ENCODE peak calls at places on chromosomes 13 and 19, in ten cellular contexts. W, K, I, J, T, P, S, F, L and R are unnamed samples.

GRCh38 chr19:41776700-41777099 is 19.7 kb upstream of the CEACAM3 start:
- DNase-seq in W (no peak), K (no peak), I (no peak), J (no peak), T (no peak), P (no peak), S (no peak), F (no peak), L (no peak), R (no peak)

GRCh38 chr19:29662604-29663404 is 2.5 kb upstream of the PLEKHF1 start:
- DNase-seq in W (peak), K (peak), I (peak), J (peak), T (peak), P (no peak), S (peak), F (peak), L (peak), R (no peak)

GRCh38 chr19:44745386-44745831 is 3.1 kb upstream of the BCL3 start:
- DNase-seq in W (peak), K (peak), I (peak), J (no peak), T (peak), P (peak), S (peak), F (peak), L (peak), R (no peak)

GRCh38 chr19:17001603-17002183 is 24.9 kb downstream of the CPAMD8 start:
- DNase-seq in W (no peak), K (no peak), I (no peak), J (no peak), T (no peak), P (no peak), S (no peak), F (no peak), L (peak), R (peak)

GRCh38 chr19:35292421-35292820 is 460 bp downstream of the MAG start:
- DNase-seq in W (no peak), K (no peak), I (no peak), J (no peak), T (no peak), P (no peak), S (no peak), F (no peak), L (no peak), R (no peak)

GRCh38 chr13:20190481-20191310 is 2.0 kb downstream of the GJB2 start:
- DNase-seq in W (no peak), K (no peak), I (no peak), J (no peak), T (no peak), P (no peak), S (no peak), F (no peak), L (no peak), R (no peak)

GRCh38 chr19:7288131-7288530 is 6.1 kb downstream of the INSR start:
- DNase-seq in W (no peak), K (no peak), I (no peak), J (no peak), T (no peak), P (no peak), S (no peak), F (no peak), L (no peak), R (no peak)

GRCh38 chr13:26300140-26300539 is 46.2 kb downstream of the CDK8 start:
- DNase-seq in W (no peak), K (no peak), I (no peak), J (peak), T (no peak), P (no peak), S (peak), F (no peak), L (no peak), R (peak)

GRCh38 chr13:79782541-79783216 is 301.7 kb downstream of the NDFIP2 start:
- DNase-seq in W (no peak), K (no peak), I (peak), J (peak), T (no peak), P (peak), S (no peak), F (no peak), L (peak), R (no peak)

GRCh38 chr19:16370671-16371391 is 46.2 kb downstream of the KLF2 start:
- DNase-seq in W (no peak), K (no peak), I (no peak), J (no peak), T (no peak), P (peak), S (no peak), F (no peak), L (peak), R (no peak)

GRCh38 chr19:4966591-4966990 is 2.3 kb upstream of the KDM4B start:
- DNase-seq in W (no peak), K (no peak), I (no peak), J (no peak), T (no peak), P (no peak), S (no peak), F (no peak), L (no peak), R (no peak)

GRCh38 chr13:94128430-94128829 is 351.1 kb downstream of the DCT start:
- DNase-seq in W (no peak), K (peak), I (no peak), J (no peak), T (peak), P (no peak), S (no peak), F (peak), L (no peak), R (no peak)

GRCh38 chr13:39379667-39380655 is 223.0 kb downstream of the LHFPL6 start:
- DNase-seq in W (no peak), K (no peak), I (no peak), J (no peak), T (no peak), P (no peak), S (no peak), F (no peak), L (no peak), R (no peak)

GRCh38 chr13:77904031-77904430 is 14.6 kb downstream of the EDNRB start:
- DNase-seq in W (no peak), K (no peak), I (no peak), J (no peak), T (no peak), P (no peak), S (no peak), F (no peak), L (no peak), R (no peak)

GRCh38 chr13:35468195-35468594 is 8.3 kb downstream of the MAB21L1 start:
- DNase-seq in W (no peak), K (no peak), I (no peak), J (no peak), T (no peak), P (no peak), S (no peak), F (no peak), L (no peak), R (no peak)

GRCh38 chr13:110647365-110647737 is 32.0 kb downstream of the NAXD start:
- DNase-seq in W (no peak), K (no peak), I (no peak), J (no peak), T (no peak), P (no peak), S (no peak), F (no peak), L (no peak), R (no peak)

GRCh38 chr13:32582991-32583390 is 3.3 kb upstream of the PDS5B start:
- DNase-seq in W (no peak), K (no peak), I (no peak), J (no peak), T (no peak), P (no peak), S (no peak), F (no peak), L (no peak), R (no peak)

GRCh38 chr13:32586022-32586900 is at the start of gene PDS5B:
- DNase-seq in W (peak), K (peak), I (peak), J (peak), T (peak), P (peak), S (peak), F (peak), L (peak), R (peak)

GRCh38 chr13:32585625-32586021 is 629 bp upstream of the PDS5B start:
- DNase-seq in W (no peak), K (no peak), I (no peak), J (no peak), T (no peak), P (no peak), S (peak), F (no peak), L (no peak), R (peak)

GRCh38 chr13:32587774-32588165 is 1.5 kb downstream of the PDS5B start:
- DNase-seq in W (no peak), K (no peak), I (no peak), J (peak), T (no peak), P (no peak), S (no peak), F (no peak), L (no peak), R (peak)

DNA sequence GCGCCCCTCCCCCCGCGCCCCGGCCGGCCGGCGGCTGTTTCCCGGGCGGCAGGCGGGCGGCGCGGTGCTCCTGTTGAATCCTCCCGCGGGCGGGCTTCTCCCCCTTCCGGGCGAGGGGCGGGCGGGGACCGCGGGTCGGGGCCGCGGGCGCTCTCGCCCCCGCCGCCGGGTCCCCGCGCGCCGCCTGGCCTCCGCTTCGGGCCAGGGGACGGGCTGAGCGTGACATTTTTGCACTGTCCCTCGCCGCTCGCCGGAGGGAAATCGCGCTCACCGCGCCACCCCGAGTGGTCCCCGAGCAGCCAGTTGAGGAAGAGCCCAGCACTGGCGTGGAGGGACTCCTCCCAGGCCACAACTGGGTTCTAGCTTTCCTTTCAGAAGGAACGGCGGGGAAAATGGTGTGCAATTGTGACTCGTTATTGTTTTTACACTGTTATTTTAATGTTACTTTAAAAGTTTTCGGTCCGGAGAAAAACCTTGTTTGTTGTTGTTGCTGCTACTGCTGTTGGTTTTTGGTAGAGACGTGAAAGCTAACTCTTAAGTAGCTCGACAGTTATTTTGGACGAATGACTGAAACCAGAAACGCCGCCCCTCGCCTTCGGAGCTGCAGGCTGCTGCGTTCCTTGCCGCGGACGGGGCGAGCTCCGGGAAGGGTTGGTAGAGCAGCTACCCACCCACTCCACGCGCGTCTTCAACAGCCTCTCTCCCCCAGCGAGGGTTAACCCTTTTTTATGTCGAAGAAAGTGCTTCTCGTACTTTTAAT is 942 bp downstream of the PDS5B start:
- DNase-seq in W (peak), K (peak), I (peak), J (peak), T (peak), P (peak), S (peak), F (peak), L (peak), R (peak)
- TF ChIP-seq CTCF in W (no peak), K (no peak), I (no peak), J (no peak), T (peak), P (peak), S (peak), F (no peak), L (no peak), R (no peak)

DNA sequence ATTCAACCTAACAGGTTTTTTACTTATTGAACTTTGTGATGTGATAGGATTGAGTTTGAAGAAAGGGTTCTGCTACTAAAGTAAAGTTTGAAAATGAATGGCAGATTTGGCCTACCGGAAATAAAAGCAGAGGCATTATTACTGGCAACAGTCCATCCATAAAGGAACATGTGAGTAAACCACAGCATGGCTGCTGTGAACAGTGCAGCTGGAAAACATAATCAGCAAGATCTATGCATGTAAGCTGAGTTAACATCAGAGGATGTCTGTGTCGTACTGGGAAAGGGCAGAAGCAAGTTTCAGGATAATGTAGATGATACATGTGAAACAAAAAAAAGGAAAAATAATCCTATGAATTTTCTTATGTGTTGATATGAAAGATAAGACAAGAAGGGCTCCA is 87.6 kb downstream of the CYSLTR2 start:
- DNase-seq in W (no peak), K (no peak), I (no peak), J (peak), T (no peak), P (no peak), S (no peak), F (no peak), L (no peak), R (no peak)
- TF ChIP-seq POLR2A in W (no peak), K (no peak), I (no peak), J (no peak), T (no peak), P (no peak), S (no peak), F (no peak), L (no peak), R (no peak)

GRCh38 chr13:49099513-49099877 is 120.6 kb upstream of the MLNR start:
- DNase-seq in W (no peak), K (no peak), I (no peak), J (no peak), T (no peak), P (no peak), S (no peak), F (no peak), L (no peak), R (no peak)

GRCh38 chr13:49100637-49101570 is 119.2 kb upstream of the MLNR start:
- DNase-seq in W (no peak), K (no peak), I (no peak), J (no peak), T (no peak), P (no peak), S (no peak), F (no peak), L (no peak), R (no peak)

GRCh38 chr13:49097374-49097773 is 121.7 kb downstream of the FNDC3A start:
- DNase-seq in W (no peak), K (peak), I (no peak), J (peak), T (no peak), P (no peak), S (no peak), F (no peak), L (no peak), R (no peak)

GRCh38 chr13:49098198-49098597 is 121.9 kb upstream of the MLNR start:
- DNase-seq in W (no peak), K (no peak), I (no peak), J (peak), T (no peak), P (no peak), S (peak), F (no peak), L (no peak), R (peak)

GRCh38 chr13:49098771-49099512 is 121.2 kb upstream of the MLNR start:
- DNase-seq in W (no peak), K (no peak), I (no peak), J (peak), T (no peak), P (no peak), S (no peak), F (no peak), L (no peak), R (peak)
- TF ChIP-seq CTCF in W (no peak), K (no peak), I (no peak), J (no peak), T (no peak), P (peak), S (peak), F (no peak), L (peak), R (peak)

DNA sequence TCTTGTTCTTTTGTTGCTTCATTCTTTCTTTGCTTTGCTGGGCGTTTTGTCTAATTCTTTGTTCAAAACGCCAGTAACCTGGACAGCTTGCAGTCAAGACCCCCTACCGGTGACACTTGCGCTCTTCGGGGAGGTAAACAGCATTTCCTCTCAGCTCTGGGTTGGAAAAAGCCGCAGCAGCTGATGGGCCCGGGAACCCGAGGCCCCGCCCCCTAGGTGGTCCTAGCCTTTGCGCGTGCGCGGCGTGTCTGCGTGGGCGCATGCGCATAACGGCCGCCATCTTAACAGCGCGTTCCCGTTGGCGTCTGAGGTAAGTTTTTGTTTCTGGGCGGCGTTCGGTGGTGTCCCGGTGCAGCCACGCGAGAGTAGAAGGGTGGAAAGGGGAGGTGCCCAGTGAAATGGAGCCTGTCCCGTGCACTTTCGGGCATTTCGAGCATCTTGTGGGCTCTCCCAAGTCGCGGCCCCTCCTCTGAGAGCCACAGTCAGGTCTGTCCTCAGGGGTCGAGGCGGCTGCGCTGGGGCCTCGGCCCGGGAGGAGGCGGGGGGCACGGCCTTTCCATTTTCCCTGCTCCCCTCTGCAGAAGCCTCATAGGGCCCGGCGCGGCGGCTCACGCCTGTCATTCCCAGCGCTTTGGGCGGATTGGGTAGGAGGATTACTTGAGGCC is at the start of gene ZNF559:
- DNase-seq in W (peak), K (peak), I (peak), J (peak), T (peak), P (peak), S (peak), F (peak), L (peak), R (peak)
- TF ChIP-seq POLR2A in W (no peak), K (no peak), I (no peak), J (peak), T (peak), P (no peak), S (no peak), F (no peak), L (no peak), R (peak)

GRCh38 chr19:23436944-23437343 is 41.7 kb upstream of the ZNF91 start:
- DNase-seq in W (no peak), K (no peak), I (no peak), J (no peak), T (no peak), P (no peak), S (no peak), F (no peak), L (no peak), R (peak)

GRCh38 chr19:23440207-23440606 is 44.9 kb upstream of the ZNF91 start:
- DNase-seq in W (no peak), K (no peak), I (no peak), J (no peak), T (no peak), P (no peak), S (no peak), F (no peak), L (no peak), R (peak)

GRCh38 chr19:23439623-23440022 is 44.4 kb upstream of the ZNF91 start:
- DNase-seq in W (no peak), K (no peak), I (no peak), J (no peak), T (no peak), P (no peak), S (no peak), F (no peak), L (no peak), R (peak)

GRCh38 chr19:23437901-23438300 is 42.6 kb upstream of the ZNF91 start:
- DNase-seq in W (no peak), K (no peak), I (no peak), J (no peak), T (no peak), P (no peak), S (no peak), F (no peak), L (no peak), R (no peak)

DNA sequence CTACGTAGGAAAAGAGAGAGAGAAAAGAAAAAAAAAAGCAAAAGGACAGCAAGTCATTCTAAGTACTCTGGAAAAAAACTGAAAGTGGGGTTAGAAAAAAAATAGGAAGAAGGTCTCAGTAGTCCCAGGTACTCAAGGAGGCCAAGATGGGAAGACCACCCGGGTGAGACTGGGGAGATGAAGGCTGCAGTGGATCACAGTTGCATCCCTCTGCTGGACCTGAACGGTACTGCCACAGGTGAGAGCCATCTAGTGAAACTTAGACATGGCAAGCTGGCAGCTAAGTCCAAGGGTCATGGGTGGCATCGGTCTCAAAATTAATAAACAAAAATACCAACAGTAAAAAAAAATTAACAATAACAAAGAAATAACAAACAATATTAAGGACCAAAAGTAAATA is 41.0 kb upstream of the ZNF91 start:
- DNase-seq in W (no peak), K (no peak), I (no peak), J (no peak), T (no peak), P (no peak), S (no peak), F (no peak), L (no peak), R (peak)
- TF ChIP-seq CTCF in W (no peak), K (no peak), I (no peak), J (no peak), T (no peak), P (peak), S (no peak), F (no peak), L (no peak), R (peak)

GRCh38 chr19:48637948-48638830 is 1.0 kb upstream of the DBP start:
- DNase-seq in W (peak), K (peak), I (peak), J (peak), T (peak), P (peak), S (peak), F (peak), L (peak), R (peak)
- TF ChIP-seq POLR2A in W (peak), K (no peak), I (no peak), J (no peak), T (peak), P (peak), S (peak), F (peak), L (no peak), R (no peak)

GRCh38 chr19:39190768-39191167 is 6.0 kb upstream of the NCCRP1 start:
- DNase-seq in W (no peak), K (no peak), I (no peak), J (no peak), T (no peak), P (no peak), S (no peak), F (no peak), L (no peak), R (no peak)

GRCh38 chr19:39183100-39183499 is 13.7 kb upstream of the NCCRP1 start:
- DNase-seq in W (no peak), K (no peak), I (no peak), J (no peak), T (no peak), P (no peak), S (no peak), F (no peak), L (no peak), R (no peak)

GRCh38 chr19:39188960-39189359 is 7.8 kb upstream of the NCCRP1 start:
- DNase-seq in W (no peak), K (no peak), I (no peak), J (no peak), T (no peak), P (no peak), S (no peak), F (no peak), L (no peak), R (no peak)

GRCh38 chr19:39186391-39186790 is 10.4 kb upstream of the NCCRP1 start:
- DNase-seq in W (no peak), K (no peak), I (no peak), J (no peak), T (no peak), P (no peak), S (no peak), F (no peak), L (no peak), R (no peak)

DNA sequence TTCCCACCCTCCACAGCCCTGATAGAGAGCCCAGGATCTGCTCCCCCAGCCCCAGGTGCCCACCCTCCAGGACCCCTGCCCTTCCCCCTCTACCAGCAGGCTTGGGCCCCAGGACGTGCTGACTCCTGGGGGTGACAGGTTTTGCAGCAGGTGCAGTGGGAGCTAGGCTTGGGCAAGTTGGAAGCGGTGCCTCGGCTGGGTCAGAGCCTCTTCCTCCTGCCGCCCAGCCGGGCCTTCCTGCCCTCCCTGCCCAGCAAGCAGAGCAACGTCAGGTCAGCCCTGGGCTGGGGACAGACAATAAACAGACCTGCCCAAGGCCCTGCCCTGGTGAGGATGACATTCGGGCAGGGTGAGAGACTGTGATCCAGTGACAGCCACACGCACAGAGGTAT is 9.2 kb upstream of the NCCRP1 start:
- DNase-seq in W (no peak), K (no peak), I (no peak), J (no peak), T (no peak), P (no peak), S (no peak), F (no peak), L (no peak), R (no peak)
- TF ChIP-seq CTCF in W (no peak), K (no peak), I (no peak), J (no peak), T (no peak), P (no peak), S (no peak), F (no peak), L (no peak), R (no peak)